ENCODE peak calls at places on chromosome 7, in ten cellular contexts. V is sigmoid colon; F is K562; P is tibial nerve; J is CD8-positive, alpha-beta T cell; B is body of pancreas; Q is tibial artery; U is mammary epithelial cell; W is Peyer's patch; G is cardiac muscle cell. S is an unnamed sample. For H3K36me3, the result is how much of the 10 kb centered on the place peaks cover.

GRCh38 chr7:18861514-18861913 is 255.9 kb downstream of the TWIST1 start:
- DNase-seq in J (no peak), Q (no peak), W (no peak), P (no peak), G (peak), F (no peak), B (no peak), V (no peak), U (peak), S (no peak)

GRCh38 chr7:65459438-65459837 is 85.8 kb downstream of the ZNF92 start:
- DNase-seq in P (no peak), U (no peak), J (no peak), G (no peak), V (no peak), Q (no peak), F (no peak), W (no peak), B (no peak), S (no peak)

GRCh38 chr7:23333671-23334246 is 34.6 kb downstream of the MALSU1 start:
- DNase-seq in W (no peak), B (no peak), J (no peak), Q (no peak), U (peak), V (no peak), F (no peak), P (peak), G (peak), S (no peak)

GRCh38 chr7:2110586-2111396 is 122.0 kb downstream of the MAD1L1 start:
- DNase-seq in G (peak), J (no peak), B (no peak), P (no peak), W (peak), U (no peak), F (no peak), Q (no peak), V (no peak), S (no peak)

GRCh38 chr7:77269360-77270075 is 69.9 kb upstream of the FGL2 start:
- DNase-seq in Q (no peak), P (no peak), B (no peak), V (no peak), G (peak), U (no peak), J (no peak), F (no peak), W (no peak), S (no peak)

GRCh38 chr7:32219416-32219815 is 149.2 kb upstream of the PDE1C start:
- DNase-seq in U (no peak), B (no peak), G (no peak), J (no peak), V (no peak), W (no peak), F (no peak), Q (no peak), P (no peak), S (no peak)

GRCh38 chr7:72069263-72069662 is 342.9 kb downstream of the CALN1 start:
- DNase-seq in W (no peak), Q (no peak), P (no peak), J (no peak), G (no peak), B (no peak), V (no peak), U (no peak), F (no peak), S (no peak)

GRCh38 chr7:121797283-121798037 is 75.5 kb upstream of the PTPRZ1 start:
- DNase-seq in G (peak), U (peak), W (no peak), F (no peak), P (no peak), V (no peak), J (no peak), B (no peak), Q (no peak), S (no peak)

GRCh38 chr7:130369110-130369711 is 11.1 kb upstream of the CPA1 start:
- DNase-seq in B (peak), F (no peak), U (no peak), G (peak), J (no peak), V (no peak), P (no peak), Q (no peak), W (no peak), S (no peak)

GRCh38 chr7:106344861-106345260 is 60.1 kb upstream of the NAMPT start:
- DNase-seq in G (peak), W (no peak), F (no peak), V (no peak), J (no peak), B (no peak), Q (no peak), P (peak), U (no peak), S (no peak)

GRCh38 chr7:47327698-47328391 is 254.1 kb downstream of the TNS3 start:
- DNase-seq in G (peak), W (peak), B (peak), J (no peak), U (peak), F (no peak), Q (peak), P (peak), V (peak), S (no peak)

GRCh38 chr7:132004528-132004927 is 448.1 kb upstream of the PODXL start:
- DNase-seq in F (no peak), W (no peak), G (peak), P (no peak), B (no peak), V (no peak), J (no peak), Q (no peak), U (peak), S (peak)

GRCh38 chr7:45924283-45924682 is 3.2 kb upstream of the IGFBP3 start:
- DNase-seq in G (peak), F (no peak), B (peak), J (no peak), W (no peak), Q (no peak), U (peak), P (no peak), V (no peak), S (no peak)

GRCh38 chr7:2800923-2801682 is 43.0 kb downstream of the GNA12 start:
- DNase-seq in G (peak), F (no peak), U (peak), J (no peak), W (no peak), B (peak), V (peak), P (peak), Q (no peak), S (no peak)

GRCh38 chr7:94422136-94422535 is 27.4 kb downstream of the COL1A2 start:
- DNase-seq in J (no peak), F (no peak), G (no peak), U (no peak), Q (no peak), W (no peak), P (no peak), B (no peak), V (no peak), S (no peak)

GRCh38 chr7:12158334-12159060 is 52.6 kb upstream of the TMEM106B start:
- DNase-seq in P (no peak), J (no peak), W (no peak), F (no peak), Q (no peak), U (no peak), G (peak), B (no peak), V (no peak), S (no peak)

GRCh38 chr7:132654150-132654549 is 77.9 kb upstream of the PLXNA4 start:
- DNase-seq in Q (no peak), V (no peak), W (no peak), P (no peak), B (no peak), J (no peak), G (peak), U (no peak), F (peak), S (no peak)

GRCh38 chr7:2709553-2710165 is 21.7 kb downstream of the AMZ1 start:
- DNase-seq in U (peak), F (peak), Q (no peak), G (peak), B (peak), J (peak), V (no peak), W (peak), P (peak), S (peak)

GRCh38 chr7:102271158-102271798 is 15.4 kb upstream of the SH2B2 start:
- DNase-seq in J (no peak), B (no peak), U (no peak), G (no peak), P (no peak), F (no peak), V (no peak), W (no peak), Q (no peak), S (no peak)

GRCh38 chr7:21971780-21972396 is 26.2 kb upstream of the CDCA7L start:
- DNase-seq in Q (no peak), J (no peak), B (no peak), W (no peak), U (no peak), F (no peak), P (no peak), G (no peak), V (no peak), S (no peak)

GRCh38 chr7:36203081-36203775 is 50.2 kb downstream of the EEPD1 start:
- DNase-seq in U (no peak), B (no peak), V (peak), J (no peak), F (no peak), G (no peak), Q (no peak), P (no peak), W (no peak), S (no peak)

GRCh38 chr7:35257251-35258124 is 3.6 kb upstream of the TBX20 start:
- DNase-seq in V (no peak), F (no peak), Q (no peak), W (no peak), G (peak), U (no peak), P (no peak), J (no peak), B (no peak), S (no peak)

GRCh38 chr7:74012842-74013249 is 15.1 kb upstream of the ELN start:
- DNase-seq in U (peak), Q (peak), V (no peak), P (no peak), B (no peak), W (no peak), F (peak), J (no peak), G (no peak), S (no peak)

GRCh38 chr7:127932496-127932895 is 98.7 kb downstream of the LRRC4 start:
- DNase-seq in P (no peak), F (no peak), W (no peak), V (no peak), Q (no peak), J (no peak), B (no peak), U (no peak), G (no peak), S (no peak)

GRCh38 chr7:23476286-23477169 is 6.2 kb upstream of the IGF2BP3 start:
- DNase-seq in F (peak), V (no peak), B (no peak), W (no peak), P (no peak), G (no peak), J (no peak), U (no peak), Q (no peak), S (peak)

GRCh38 chr7:36304099-36304425 is 85.6 kb upstream of the ANLN start:
- DNase-seq in B (no peak), F (no peak), G (no peak), W (no peak), V (no peak), P (no peak), J (no peak), U (no peak), Q (no peak), S (no peak)

GRCh38 chr7:73999664-74000420 is 28.1 kb upstream of the ELN start:
- DNase-seq in W (no peak), J (no peak), Q (peak), V (no peak), B (peak), U (no peak), P (peak), F (no peak), G (peak), S (no peak)

DNA sequence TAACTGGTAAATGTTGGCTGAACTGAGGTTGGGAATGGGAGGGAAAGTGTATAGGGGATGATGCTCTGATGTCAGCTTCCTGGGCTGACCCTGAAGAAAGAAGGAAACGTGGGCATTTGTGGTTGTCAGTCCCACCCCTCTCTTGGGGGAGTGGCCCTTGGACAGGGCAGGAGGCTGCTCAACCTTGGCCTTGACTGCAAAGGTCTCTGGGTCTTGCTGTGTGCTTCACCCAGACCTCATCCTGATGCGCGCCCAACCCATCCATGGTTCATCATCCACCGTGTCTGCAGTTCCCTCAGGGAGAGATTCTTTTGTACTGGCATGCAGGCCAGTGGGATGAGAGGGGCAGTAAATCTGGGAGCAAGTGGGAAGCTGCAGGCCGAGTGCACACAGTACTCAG is 4.7 kb upstream of the ZYX start:
- DNase-seq in V (no peak), Q (peak), P (no peak), J (no peak), U (no peak), W (no peak), F (no peak), G (no peak), B (no peak), S (no peak)
- TF ChIP-seq CTCF in V (no peak), Q (no peak), P (no peak), J (no peak), U (no peak), W (no peak), F (no peak), G (no peak), B (no peak), S (no peak)

DNA sequence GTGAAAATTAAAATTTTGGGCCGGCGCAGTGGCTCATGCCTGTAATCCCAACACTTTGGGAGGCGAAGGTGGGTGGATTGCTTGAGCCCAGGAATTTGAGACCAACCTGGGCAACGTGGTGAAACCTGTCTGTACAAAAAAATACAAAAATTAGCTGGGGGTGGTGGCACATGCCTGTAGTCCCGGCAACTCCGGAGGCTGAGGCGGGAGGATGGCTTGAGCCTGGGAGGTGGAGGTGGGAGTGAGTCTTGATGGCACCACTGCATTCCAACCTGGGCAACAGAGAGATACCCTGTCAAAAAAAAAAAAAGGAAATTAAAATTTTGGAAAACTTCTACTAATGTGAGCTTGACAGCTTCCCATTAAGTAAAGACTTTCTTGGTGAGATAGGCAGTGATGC is 3.1 kb downstream of the SRRT start:
- DNase-seq in U (no peak), W (no peak), B (no peak), V (no peak), P (no peak), F (no peak), J (no peak), G (no peak), Q (no peak), S (no peak)
- H3K36me3 ChIP-seq in U (under half), W (under half), B (under half), V (under half), P (half or more), F (half or more), J (under half), G (under half), Q (under half), S (half or more)

GRCh38 chr7:143503261-143503660 is 25.6 kb downstream of the TAS2R41 start:
- DNase-seq in G (no peak), F (no peak), Q (no peak), W (no peak), P (no peak), V (no peak), J (no peak), U (no peak), B (no peak), S (no peak)

GRCh38 chr7:143497008-143497795 is 19.5 kb downstream of the TAS2R41 start:
- DNase-seq in G (no peak), B (no peak), W (no peak), J (no peak), U (no peak), P (no peak), Q (no peak), V (no peak), F (no peak), S (no peak)

GRCh38 chr7:143499743-143500348 is 22.2 kb downstream of the TAS2R41 start:
- DNase-seq in B (no peak), Q (no peak), P (no peak), V (no peak), U (no peak), F (no peak), J (no peak), G (peak), W (no peak), S (no peak)

GRCh38 chr7:143495806-143496672 is 18.4 kb downstream of the TAS2R41 start:
- DNase-seq in W (no peak), V (no peak), Q (no peak), U (no peak), F (no peak), J (no peak), B (no peak), P (no peak), G (no peak), S (no peak)

DNA sequence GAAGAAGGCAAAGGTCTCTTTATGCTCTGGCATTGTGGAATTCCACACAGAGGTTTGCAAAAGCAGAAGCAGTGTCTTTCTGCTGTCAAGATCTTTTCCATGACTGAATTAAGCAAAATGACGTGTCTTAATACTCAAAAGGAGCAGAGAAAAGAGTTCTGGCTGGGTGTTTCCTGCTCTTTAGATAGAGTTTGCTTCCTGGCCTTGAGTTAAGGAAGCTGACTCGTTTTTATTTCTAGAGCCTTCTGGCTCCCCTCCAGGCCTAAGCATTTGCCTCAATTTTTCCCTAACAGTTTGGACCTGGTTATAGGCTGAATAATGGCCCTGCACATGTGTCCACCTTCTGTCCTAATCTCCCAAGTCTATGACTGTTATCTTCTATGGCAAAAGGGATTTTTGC is 21.6 kb downstream of the TAS2R41 start:
- DNase-seq in G (peak), P (no peak), J (no peak), U (no peak), F (no peak), V (no peak), B (no peak), W (no peak), Q (no peak), S (no peak)
- H3K27ac ChIP-seq in G (no peak), P (peak), J (no peak), U (no peak), F (no peak), V (peak), B (no peak), W (no peak), Q (no peak), S (peak)

DNA sequence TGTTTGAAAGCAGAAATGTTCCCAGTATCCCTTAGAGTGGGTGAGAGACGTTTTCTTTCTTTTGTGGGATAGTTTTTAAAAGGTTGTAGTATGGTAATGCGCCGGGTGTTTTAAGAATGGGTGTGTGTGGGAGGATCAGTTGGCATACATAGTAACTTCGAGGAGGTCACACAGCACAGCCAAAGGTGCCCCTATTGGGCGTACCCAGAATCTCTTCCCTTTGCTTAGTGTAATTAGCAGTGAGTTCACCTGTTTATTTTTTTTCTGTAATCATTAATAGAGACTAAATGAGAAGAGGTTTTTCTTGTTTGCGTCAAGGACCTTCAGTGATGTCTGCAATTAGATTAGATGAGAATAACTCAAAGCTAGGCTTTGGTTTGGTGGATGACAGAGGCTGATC is 1.5 kb downstream of the PLEKHA8 start:
- DNase-seq in Q (no peak), P (no peak), W (no peak), J (no peak), G (peak), U (peak), V (no peak), B (no peak), F (no peak), S (no peak)
- TF ChIP-seq CTCF in Q (no peak), P (no peak), W (no peak), J (no peak), G (no peak), U (no peak), V (no peak), B (no peak), F (no peak), S (no peak)

GRCh38 chr7:116899308-116899707 is 36.9 kb downstream of the CAPZA2 start:
- DNase-seq in B (no peak), F (no peak), U (peak), G (peak), P (no peak), W (no peak), V (no peak), Q (no peak), J (no peak), S (no peak)

GRCh38 chr7:116901143-116901542 is 38.8 kb downstream of the CAPZA2 start:
- DNase-seq in F (no peak), V (no peak), J (no peak), B (no peak), G (no peak), Q (no peak), W (no peak), P (no peak), U (no peak), S (no peak)

GRCh38 chr7:116902811-116903210 is 40.4 kb downstream of the CAPZA2 start:
- DNase-seq in F (no peak), W (no peak), G (no peak), Q (no peak), J (no peak), V (no peak), P (no peak), B (no peak), U (no peak), S (no peak)

GRCh38 chr7:116895849-116896248 is 33.5 kb downstream of the CAPZA2 start:
- DNase-seq in P (no peak), J (no peak), Q (no peak), W (no peak), G (no peak), V (no peak), F (no peak), U (no peak), B (no peak), S (no peak)

DNA sequence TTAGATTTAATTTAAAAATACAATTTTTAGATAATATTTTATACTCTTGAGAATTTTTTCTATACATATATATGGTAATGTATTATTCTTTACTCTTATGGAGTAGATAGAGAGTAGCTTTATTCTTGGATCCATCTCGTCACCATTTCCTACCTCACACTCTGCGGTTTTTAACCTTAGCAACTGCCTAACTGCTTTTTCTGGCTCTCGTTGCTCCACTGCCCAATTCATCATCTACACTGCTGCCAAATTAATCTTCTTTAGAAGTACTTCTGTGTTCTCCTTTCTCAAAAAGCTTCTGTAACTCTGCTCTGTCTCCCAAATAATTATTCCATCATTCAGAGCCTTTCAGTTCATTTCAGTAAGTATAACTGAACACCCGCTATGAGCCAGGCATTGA is 35.3 kb downstream of the CAPZA2 start:
- DNase-seq in F (no peak), U (no peak), Q (no peak), P (no peak), B (no peak), V (no peak), W (no peak), J (no peak), G (no peak), S (no peak)
- H3K36me3 ChIP-seq in F (under half), U (under half), Q (under half), P (under half), B (under half), V (under half), W (under half), J (under half), G (half or more), S (under half)

GRCh38 chr7:137978464-137979237 is 23.2 kb downstream of the CREB3L2 start:
- DNase-seq in B (no peak), U (peak), F (peak), J (no peak), Q (peak), W (no peak), G (peak), V (peak), P (peak), S (no peak)
- H3K27ac ChIP-seq in B (no peak), U (no peak), F (peak), J (no peak), Q (peak), W (peak), G (no peak), V (peak), P (peak), S (no peak)

S was measured in WERI-Rb-1.